ENCODE peak calls at places on chromosomes 13 and 19, in ten cellular contexts. P, S, C, X, B, L, Y, J, D and W are unnamed samples.

GRCh38 chr19:49347835-49348234 is 12.6 kb downstream of the CD37 start:
- DNase-seq in P (no peak), S (no peak), C (peak; percentile 48), X (no peak), B (peak; percentile 44), L (peak; percentile 13), Y (peak; percentile 83), J (peak; percentile 57), D (peak; percentile 75), W (peak; percentile 51)

GRCh38 chr19:27689734-27690241 is 1523.2 kb downstream of the UQCRFS1 start:
- DNase-seq in P (no peak), S (no peak), C (no peak), X (no peak), B (no peak), L (no peak), Y (no peak), J (no peak), D (no peak), W (no peak)

GRCh38 chr19:40284501-40285352 is at the start of gene AKT2:
- DNase-seq in P (no peak), S (peak; percentile 58), C (peak; percentile 18), X (peak; percentile 76), B (peak; percentile 64), L (peak; percentile 87), Y (peak; percentile 92), J (peak; percentile 44), D (peak; percentile 47), W (no peak)

GRCh38 chr13:74867460-74867859 is 614.5 kb downstream of the TBC1D4 start:
- DNase-seq in P (no peak), S (no peak), C (no peak), X (no peak), B (no peak), L (no peak), Y (no peak), J (peak; percentile 32), D (peak; percentile 76), W (no peak)

GRCh38 chr13:107447591-107447990 is 767.7 kb downstream of the LIG4 start:
- DNase-seq in P (no peak), S (no peak), C (no peak), X (no peak), B (no peak), L (no peak), Y (no peak), J (no peak), D (no peak), W (no peak)

GRCh38 chr19:32403291-32403995 is 2.1 kb upstream of the DPY19L3 start:
- DNase-seq in P (no peak), S (no peak), C (no peak), X (no peak), B (no peak), L (no peak), Y (no peak), J (no peak), D (no peak), W (no peak)

GRCh38 chr13:32443111-32443510 is 15.2 kb upstream of the N4BP2L1 start:
- DNase-seq in P (no peak), S (peak; percentile 62), C (peak; percentile 19), X (no peak), B (peak; percentile 67), L (no peak), Y (peak; percentile 53), J (no peak), D (peak; percentile 31), W (no peak)

GRCh38 chr19:3760871-3761361 is 576 bp downstream of the APBA3 start:
- DNase-seq in P (no peak), S (no peak), C (no peak), X (no peak), B (peak; percentile 14), L (peak; percentile 38), Y (peak; percentile 2), J (no peak), D (no peak), W (no peak)

GRCh38 chr19:35731779-35732405 is 10.4 kb downstream of the IGFLR1 start:
- DNase-seq in P (no peak), S (no peak), C (no peak), X (no peak), B (no peak), L (no peak), Y (no peak), J (no peak), D (no peak), W (no peak)

GRCh38 chr19:5246554-5247155 is 94.0 kb downstream of the PTPRS start:
- DNase-seq in P (no peak), S (no peak), C (no peak), X (no peak), B (no peak), L (no peak), Y (no peak), J (no peak), D (no peak), W (no peak)

GRCh38 chr19:40467007-40467565 is 285 bp downstream of the SPTBN4 start:
- DNase-seq in P (no peak), S (no peak), C (no peak), X (no peak), B (no peak), L (no peak), Y (no peak), J (no peak), D (no peak), W (no peak)

GRCh38 chr19:39407644-39408391 is 1.2 kb downstream of the ZFP36 start:
- DNase-seq in P (peak; percentile 67), S (no peak), C (no peak), X (peak; percentile 51), B (no peak), L (no peak), Y (peak; percentile 82), J (no peak), D (peak; percentile 35), W (no peak)

GRCh38 chr19:47380559-47380958 is 31.4 kb downstream of the DHX34 start:
- DNase-seq in P (no peak), S (no peak), C (no peak), X (no peak), B (no peak), L (no peak), Y (no peak), J (no peak), D (no peak), W (no peak)

GRCh38 chr13:69287050-69287698 is 820.5 kb upstream of the ATXN8OS start:
- DNase-seq in P (no peak), S (no peak), C (no peak), X (no peak), B (no peak), L (no peak), Y (no peak), J (no peak), D (no peak), W (no peak)

GRCh38 chr13:43316997-43317396 is 293.6 kb downstream of the DNAJC15 start:
- DNase-seq in P (no peak), S (peak; percentile 66), C (peak; percentile 23), X (peak; percentile 35), B (peak; percentile 74), L (peak; percentile 42), Y (no peak), J (peak; percentile 50), D (peak; percentile 72), W (no peak)

GRCh38 chr13:30376426-30377311 is 45.6 kb upstream of the UBE2L5 start:
- DNase-seq in P (no peak), S (no peak), C (no peak), X (no peak), B (no peak), L (no peak), Y (peak; percentile 84), J (no peak), D (no peak), W (no peak)

GRCh38 chr13:23867027-23867491 is 22.1 kb downstream of the MIPEP start:
- DNase-seq in P (no peak), S (no peak), C (no peak), X (no peak), B (no peak), L (no peak), Y (no peak), J (peak; percentile 60), D (peak; percentile 85), W (no peak)

GRCh38 chr19:14495678-14496028 is 274 bp downstream of the GIPC1 start:
- DNase-seq in P (no peak), S (no peak), C (no peak), X (no peak), B (no peak), L (no peak), Y (no peak), J (no peak), D (no peak), W (no peak)

GRCh38 chr19:2702170-2703076 is at the start of gene GNG7:
- DNase-seq in P (peak; percentile 95), S (peak; percentile 94), C (peak; percentile 84), X (peak; percentile 94), B (peak; percentile 96), L (peak; percentile 86), Y (peak; percentile 95), J (peak; percentile 18), D (peak; percentile 75), W (peak; percentile 94)

GRCh38 chr19:42397315-42398166 is 7.4 kb upstream of the CNFN start:
- DNase-seq in P (no peak), S (no peak), C (no peak), X (no peak), B (no peak), L (no peak), Y (no peak), J (no peak), D (no peak), W (peak; percentile 54)

GRCh38 chr13:106566682-106567420 is 1.1 kb downstream of the ARGLU1 start:
- DNase-seq in P (peak; percentile 74), S (peak; percentile 44), C (peak; percentile 64), X (peak; percentile 59), B (peak; percentile 66), L (no peak), Y (peak; percentile 67), J (peak; percentile 46), D (peak; percentile 69), W (peak; percentile 39)

GRCh38 chr13:31485651-31486051 is 253.7 kb upstream of the RXFP2 start:
- DNase-seq in P (no peak), S (no peak), C (no peak), X (no peak), B (no peak), L (no peak), Y (no peak), J (peak; percentile 15), D (peak; percentile 40), W (no peak)

GRCh38 chr19:57830071-57830602 is at the start of gene ZNF587B:
- DNase-seq in P (peak; percentile 86), S (peak; percentile 30), C (peak; percentile 35), X (peak; percentile 60), B (peak; percentile 64), L (peak; percentile 49), Y (peak; percentile 19), J (peak; percentile 44), D (peak; percentile 70), W (peak; percentile 93)

GRCh38 chr19:42074513-42075363 is 1.2 kb upstream of the ZNF574 start:
- DNase-seq in P (no peak), S (no peak), C (peak; percentile 17), X (no peak), B (peak; percentile 24), L (no peak), Y (peak; percentile 40), J (no peak), D (peak; percentile 13), W (no peak)

GRCh38 chr19:3403489-3404323 is 37.3 kb downstream of the NFIC start:
- DNase-seq in P (peak; percentile 93), S (peak; percentile 90), C (peak; percentile 81), X (peak; percentile 93), B (peak; percentile 87), L (peak; percentile 92), Y (no peak), J (peak; percentile 92), D (peak; percentile 96), W (peak; percentile 68)

GRCh38 chr19:30674656-30675055 is 302.5 kb downstream of the ZNF536 start:
- DNase-seq in P (no peak), S (no peak), C (no peak), X (no peak), B (no peak), L (no peak), Y (no peak), J (no peak), D (no peak), W (no peak)

GRCh38 chr13:107977175-107977574 is 238.2 kb downstream of the LIG4 start:
- DNase-seq in P (no peak), S (no peak), C (no peak), X (no peak), B (no peak), L (no peak), Y (no peak), J (no peak), D (no peak), W (no peak)

GRCh38 chr19:3358919-3359849 is 7.2 kb upstream of the NFIC start:
- DNase-seq in P (peak; percentile 84), S (peak; percentile 75), C (no peak), X (peak; percentile 69), B (peak; percentile 72), L (peak; percentile 37), Y (peak; percentile 28), J (no peak), D (peak; percentile 59), W (peak; percentile 65)